ENCODE peak calls at places on chromosome 4, in nine cellular contexts. One of them, this sample, is unnamed.

GRCh38 chr4:7890635-7891393 is 48.8 kb downstream of the AFAP1 start:
- DNase-seq in posterior vena cava: no peak
- DNase-seq in cerebellar cortex: peak
- DNase-seq in NCI-H748 treated with DMSO at 0.1 percent for 48 hours: no peak
- DNase-seq in ureter: no peak
- DNase-seq in tibial nerve: no peak
- DNase-seq in astrocyte of the spinal cord: peak
- DNase-seq in GM20000: no peak
- DNase-seq in mesenteric fat pad: no peak
- DNase-seq in this sample: no peak

GRCh38 chr4:183333202-183333601 is 11.0 kb upstream of the CLDN24 start:
- DNase-seq in posterior vena cava: peak
- DNase-seq in cerebellar cortex: no peak
- DNase-seq in NCI-H748 treated with DMSO at 0.1 percent for 48 hours: no peak
- DNase-seq in ureter: no peak
- DNase-seq in tibial nerve: no peak
- DNase-seq in astrocyte of the spinal cord: no peak
- DNase-seq in GM20000: no peak
- DNase-seq in mesenteric fat pad: no peak
- DNase-seq in this sample: no peak

GRCh38 chr4:128716325-128716724 is 93.2 kb upstream of the JADE1 start:
- DNase-seq in posterior vena cava: no peak
- DNase-seq in cerebellar cortex: no peak
- DNase-seq in NCI-H748 treated with DMSO at 0.1 percent for 48 hours: no peak
- DNase-seq in ureter: no peak
- DNase-seq in tibial nerve: peak
- DNase-seq in astrocyte of the spinal cord: no peak
- DNase-seq in GM20000: no peak
- DNase-seq in mesenteric fat pad: no peak
- DNase-seq in this sample: no peak

GRCh38 chr4:40199179-40199670 is 2.4 kb downstream of the RHOH start:
- DNase-seq in posterior vena cava: no peak
- DNase-seq in cerebellar cortex: peak
- DNase-seq in NCI-H748 treated with DMSO at 0.1 percent for 48 hours: no peak
- DNase-seq in ureter: no peak
- DNase-seq in tibial nerve: no peak
- DNase-seq in astrocyte of the spinal cord: no peak
- DNase-seq in GM20000: no peak
- DNase-seq in mesenteric fat pad: no peak
- DNase-seq in this sample: no peak

GRCh38 chr4:12633058-12633651 is 851.0 kb downstream of the RAB28 start:
- DNase-seq in posterior vena cava: peak
- DNase-seq in cerebellar cortex: peak
- DNase-seq in NCI-H748 treated with DMSO at 0.1 percent for 48 hours: peak
- DNase-seq in ureter: peak
- DNase-seq in tibial nerve: peak
- DNase-seq in astrocyte of the spinal cord: peak
- DNase-seq in GM20000: peak
- DNase-seq in mesenteric fat pad: no peak
- DNase-seq in this sample: peak

GRCh38 chr4:168501407-168501806 is 4.6 kb downstream of the PALLD start:
- DNase-seq in posterior vena cava: no peak
- DNase-seq in cerebellar cortex: no peak
- DNase-seq in NCI-H748 treated with DMSO at 0.1 percent for 48 hours: no peak
- DNase-seq in ureter: no peak
- DNase-seq in tibial nerve: no peak
- DNase-seq in astrocyte of the spinal cord: no peak
- DNase-seq in GM20000: no peak
- DNase-seq in mesenteric fat pad: no peak
- DNase-seq in this sample: no peak

GRCh38 chr4:115562506-115562905 is 449.1 kb upstream of the NDST4 start:
- DNase-seq in posterior vena cava: no peak
- DNase-seq in cerebellar cortex: no peak
- DNase-seq in NCI-H748 treated with DMSO at 0.1 percent for 48 hours: no peak
- DNase-seq in ureter: no peak
- DNase-seq in tibial nerve: no peak
- DNase-seq in astrocyte of the spinal cord: no peak
- DNase-seq in GM20000: no peak
- DNase-seq in mesenteric fat pad: no peak
- DNase-seq in this sample: no peak

GRCh38 chr4:139761461-139761860 is 95.8 kb downstream of the MGST2 start:
- DNase-seq in posterior vena cava: no peak
- DNase-seq in cerebellar cortex: no peak
- DNase-seq in NCI-H748 treated with DMSO at 0.1 percent for 48 hours: no peak
- DNase-seq in ureter: peak
- DNase-seq in tibial nerve: no peak
- DNase-seq in astrocyte of the spinal cord: no peak
- DNase-seq in GM20000: no peak
- DNase-seq in mesenteric fat pad: no peak
- DNase-seq in this sample: peak

GRCh38 chr4:132504438-132504837 is 644.7 kb upstream of the PCDH10 start:
- DNase-seq in posterior vena cava: no peak
- DNase-seq in cerebellar cortex: no peak
- DNase-seq in NCI-H748 treated with DMSO at 0.1 percent for 48 hours: no peak
- DNase-seq in ureter: no peak
- DNase-seq in tibial nerve: no peak
- DNase-seq in astrocyte of the spinal cord: peak
- DNase-seq in GM20000: no peak
- DNase-seq in mesenteric fat pad: no peak
- DNase-seq in this sample: no peak

GRCh38 chr4:108193891-108194672 is 25.4 kb upstream of the LEF1 start:
- DNase-seq in posterior vena cava: no peak
- DNase-seq in cerebellar cortex: no peak
- DNase-seq in NCI-H748 treated with DMSO at 0.1 percent for 48 hours: peak
- DNase-seq in ureter: no peak
- DNase-seq in tibial nerve: no peak
- DNase-seq in astrocyte of the spinal cord: no peak
- DNase-seq in GM20000: no peak
- DNase-seq in mesenteric fat pad: no peak
- DNase-seq in this sample: no peak

GRCh38 chr4:25236971-25237370 is 3.1 kb downstream of the PI4K2B start:
- DNase-seq in posterior vena cava: no peak
- DNase-seq in cerebellar cortex: no peak
- DNase-seq in NCI-H748 treated with DMSO at 0.1 percent for 48 hours: no peak
- DNase-seq in ureter: no peak
- DNase-seq in tibial nerve: no peak
- DNase-seq in astrocyte of the spinal cord: no peak
- DNase-seq in GM20000: no peak
- DNase-seq in mesenteric fat pad: no peak
- DNase-seq in this sample: no peak

GRCh38 chr4:155552180-155552579 is 114.5 kb upstream of the GUCY1A1 start:
- DNase-seq in posterior vena cava: no peak
- DNase-seq in cerebellar cortex: no peak
- DNase-seq in NCI-H748 treated with DMSO at 0.1 percent for 48 hours: no peak
- DNase-seq in ureter: no peak
- DNase-seq in tibial nerve: no peak
- DNase-seq in astrocyte of the spinal cord: peak
- DNase-seq in GM20000: no peak
- DNase-seq in mesenteric fat pad: no peak
- DNase-seq in this sample: no peak

GRCh38 chr4:128060130-128060619 is 937 bp upstream of the LARP1B start:
- DNase-seq in posterior vena cava: no peak
- DNase-seq in cerebellar cortex: no peak
- DNase-seq in NCI-H748 treated with DMSO at 0.1 percent for 48 hours: no peak
- DNase-seq in ureter: no peak
- DNase-seq in tibial nerve: no peak
- DNase-seq in astrocyte of the spinal cord: no peak
- DNase-seq in GM20000: peak
- DNase-seq in mesenteric fat pad: no peak
- DNase-seq in this sample: peak

GRCh38 chr4:26732356-26732755 is 128.3 kb upstream of the STIM2 start:
- DNase-seq in posterior vena cava: no peak
- DNase-seq in cerebellar cortex: no peak
- DNase-seq in NCI-H748 treated with DMSO at 0.1 percent for 48 hours: no peak
- DNase-seq in ureter: no peak
- DNase-seq in tibial nerve: no peak
- DNase-seq in astrocyte of the spinal cord: no peak
- DNase-seq in GM20000: no peak
- DNase-seq in mesenteric fat pad: no peak
- DNase-seq in this sample: no peak

GRCh38 chr4:170423137-170423536 is 333.4 kb upstream of the AADAT start:
- DNase-seq in posterior vena cava: no peak
- DNase-seq in cerebellar cortex: no peak
- DNase-seq in NCI-H748 treated with DMSO at 0.1 percent for 48 hours: no peak
- DNase-seq in ureter: no peak
- DNase-seq in tibial nerve: no peak
- DNase-seq in astrocyte of the spinal cord: peak
- DNase-seq in GM20000: no peak
- DNase-seq in mesenteric fat pad: no peak
- DNase-seq in this sample: no peak

GRCh38 chr4:35124116-35124515 is 1120.2 kb downstream of the ARAP2 start:
- DNase-seq in posterior vena cava: no peak
- DNase-seq in cerebellar cortex: no peak
- DNase-seq in NCI-H748 treated with DMSO at 0.1 percent for 48 hours: no peak
- DNase-seq in ureter: no peak
- DNase-seq in tibial nerve: no peak
- DNase-seq in astrocyte of the spinal cord: peak
- DNase-seq in GM20000: no peak
- DNase-seq in mesenteric fat pad: no peak
- DNase-seq in this sample: no peak

GRCh38 chr4:29717658-29718057 is 1002.5 kb upstream of the PCDH7 start:
- DNase-seq in posterior vena cava: no peak
- DNase-seq in cerebellar cortex: no peak
- DNase-seq in NCI-H748 treated with DMSO at 0.1 percent for 48 hours: no peak
- DNase-seq in ureter: no peak
- DNase-seq in tibial nerve: no peak
- DNase-seq in astrocyte of the spinal cord: no peak
- DNase-seq in GM20000: no peak
- DNase-seq in mesenteric fat pad: no peak
- DNase-seq in this sample: no peak

GRCh38 chr4:2793920-2794706 is 1.2 kb downstream of the SH3BP2 start:
- DNase-seq in posterior vena cava: peak
- DNase-seq in cerebellar cortex: no peak
- DNase-seq in NCI-H748 treated with DMSO at 0.1 percent for 48 hours: no peak
- DNase-seq in ureter: peak
- DNase-seq in tibial nerve: no peak
- DNase-seq in astrocyte of the spinal cord: peak
- DNase-seq in GM20000: no peak
- DNase-seq in mesenteric fat pad: no peak
- DNase-seq in this sample: peak

GRCh38 chr4:106851686-106852085 is 184.4 kb downstream of the DKK2 start:
- DNase-seq in posterior vena cava: no peak
- DNase-seq in cerebellar cortex: no peak
- DNase-seq in NCI-H748 treated with DMSO at 0.1 percent for 48 hours: no peak
- DNase-seq in ureter: no peak
- DNase-seq in tibial nerve: no peak
- DNase-seq in astrocyte of the spinal cord: no peak
- DNase-seq in GM20000: no peak
- DNase-seq in mesenteric fat pad: no peak
- DNase-seq in this sample: no peak

GRCh38 chr4:58166496-58166895 is 1056.3 kb upstream of the IGFBP7 start:
- DNase-seq in posterior vena cava: no peak
- DNase-seq in cerebellar cortex: peak
- DNase-seq in NCI-H748 treated with DMSO at 0.1 percent for 48 hours: no peak
- DNase-seq in ureter: no peak
- DNase-seq in tibial nerve: no peak
- DNase-seq in astrocyte of the spinal cord: no peak
- DNase-seq in GM20000: no peak
- DNase-seq in mesenteric fat pad: no peak
- DNase-seq in this sample: no peak

GRCh38 chr4:182600836-182601235 is 316.4 kb downstream of the DCTD start:
- DNase-seq in posterior vena cava: no peak
- DNase-seq in cerebellar cortex: no peak
- DNase-seq in NCI-H748 treated with DMSO at 0.1 percent for 48 hours: no peak
- DNase-seq in ureter: no peak
- DNase-seq in tibial nerve: no peak
- DNase-seq in astrocyte of the spinal cord: no peak
- DNase-seq in GM20000: no peak
- DNase-seq in mesenteric fat pad: no peak
- DNase-seq in this sample: peak

GRCh38 chr4:152696764-152697250 is 17.0 kb upstream of the TMEM154 start:
- DNase-seq in posterior vena cava: no peak
- DNase-seq in cerebellar cortex: no peak
- DNase-seq in NCI-H748 treated with DMSO at 0.1 percent for 48 hours: no peak
- DNase-seq in ureter: no peak
- DNase-seq in tibial nerve: peak
- DNase-seq in astrocyte of the spinal cord: peak
- DNase-seq in GM20000: peak
- DNase-seq in mesenteric fat pad: no peak
- DNase-seq in this sample: no peak

GRCh38 chr4:48698029-48698901 is 81.8 kb downstream of the FRYL start:
- DNase-seq in posterior vena cava: no peak
- DNase-seq in cerebellar cortex: no peak
- DNase-seq in NCI-H748 treated with DMSO at 0.1 percent for 48 hours: no peak
- DNase-seq in ureter: peak
- DNase-seq in tibial nerve: peak
- DNase-seq in astrocyte of the spinal cord: peak
- DNase-seq in GM20000: no peak
- DNase-seq in mesenteric fat pad: no peak
- DNase-seq in this sample: no peak